ENCODE peak calls at places on chromosome 20, in nine cellular contexts. One of them, this sample, is unnamed.

GRCh38 chr20:1863296-1863695 is 31.9 kb upstream of the SIRPA start:
- DNase-seq in stimulated activated CD4-positive, alpha-beta T cell treated with anti-CD3 and anti-CD28 coated beads, Interleukin-1b, Interleukin-23, amount 100 ng/mL, for 4 hours: no peak
- DNase-seq in left ventricle myocardium inferior: no peak
- DNase-seq in HL-60: no peak
- DNase-seq in GM23338: no peak
- DNase-seq in nephron progenitor cell: no peak
- DNase-seq in NCI-H1694 treated with DMSO at 0.1 percent for 48 hours: no peak
- DNase-seq in AG04450: no peak
- DNase-seq in aorta: no peak
- DNase-seq in this sample: no peak

GRCh38 chr20:35881676-35882075 is 72.6 kb downstream of the SCAND1 start:
- DNase-seq in stimulated activated CD4-positive, alpha-beta T cell treated with anti-CD3 and anti-CD28 coated beads, Interleukin-1b, Interleukin-23, amount 100 ng/mL, for 4 hours: no peak
- DNase-seq in left ventricle myocardium inferior: no peak
- DNase-seq in HL-60: no peak
- DNase-seq in GM23338: no peak
- DNase-seq in nephron progenitor cell: no peak
- DNase-seq in NCI-H1694 treated with DMSO at 0.1 percent for 48 hours: no peak
- DNase-seq in AG04450: no peak
- DNase-seq in aorta: no peak
- DNase-seq in this sample: no peak

GRCh38 chr20:34522969-34523871 is 7.0 kb downstream of the DYNLRB1 start:
- DNase-seq in stimulated activated CD4-positive, alpha-beta T cell treated with anti-CD3 and anti-CD28 coated beads, Interleukin-1b, Interleukin-23, amount 100 ng/mL, for 4 hours: peak
- DNase-seq in left ventricle myocardium inferior: peak
- DNase-seq in HL-60: peak
- DNase-seq in GM23338: peak
- DNase-seq in nephron progenitor cell: peak
- DNase-seq in NCI-H1694 treated with DMSO at 0.1 percent for 48 hours: no peak
- DNase-seq in AG04450: peak
- DNase-seq in aorta: no peak
- DNase-seq in this sample: peak

GRCh38 chr20:33947709-33948295 is 45.9 kb upstream of the RALY start:
- DNase-seq in stimulated activated CD4-positive, alpha-beta T cell treated with anti-CD3 and anti-CD28 coated beads, Interleukin-1b, Interleukin-23, amount 100 ng/mL, for 4 hours: no peak
- DNase-seq in left ventricle myocardium inferior: no peak
- DNase-seq in HL-60: peak
- DNase-seq in GM23338: peak
- DNase-seq in nephron progenitor cell: peak
- DNase-seq in NCI-H1694 treated with DMSO at 0.1 percent for 48 hours: peak
- DNase-seq in AG04450: no peak
- DNase-seq in aorta: no peak
- DNase-seq in this sample: peak

GRCh38 chr20:38434310-38434741 is 802 bp downstream of the SNHG17 start:
- DNase-seq in stimulated activated CD4-positive, alpha-beta T cell treated with anti-CD3 and anti-CD28 coated beads, Interleukin-1b, Interleukin-23, amount 100 ng/mL, for 4 hours: peak
- DNase-seq in left ventricle myocardium inferior: no peak
- DNase-seq in HL-60: peak
- DNase-seq in GM23338: peak
- DNase-seq in nephron progenitor cell: peak
- DNase-seq in NCI-H1694 treated with DMSO at 0.1 percent for 48 hours: no peak
- DNase-seq in AG04450: no peak
- DNase-seq in aorta: peak
- DNase-seq in this sample: no peak

GRCh38 chr20:2290486-2290885 is 5.3 kb upstream of the TGM3 start:
- DNase-seq in stimulated activated CD4-positive, alpha-beta T cell treated with anti-CD3 and anti-CD28 coated beads, Interleukin-1b, Interleukin-23, amount 100 ng/mL, for 4 hours: no peak
- DNase-seq in left ventricle myocardium inferior: no peak
- DNase-seq in HL-60: no peak
- DNase-seq in GM23338: no peak
- DNase-seq in nephron progenitor cell: no peak
- DNase-seq in NCI-H1694 treated with DMSO at 0.1 percent for 48 hours: no peak
- DNase-seq in AG04450: no peak
- DNase-seq in aorta: no peak
- DNase-seq in this sample: no peak

GRCh38 chr20:48463096-48463710 is 364.6 kb downstream of the PREX1 start:
- DNase-seq in stimulated activated CD4-positive, alpha-beta T cell treated with anti-CD3 and anti-CD28 coated beads, Interleukin-1b, Interleukin-23, amount 100 ng/mL, for 4 hours: no peak
- DNase-seq in left ventricle myocardium inferior: no peak
- DNase-seq in HL-60: no peak
- DNase-seq in GM23338: no peak
- DNase-seq in nephron progenitor cell: no peak
- DNase-seq in NCI-H1694 treated with DMSO at 0.1 percent for 48 hours: no peak
- DNase-seq in AG04450: no peak
- DNase-seq in aorta: no peak
- DNase-seq in this sample: no peak

GRCh38 chr20:38926934-38927616 is 858 bp downstream of the FAM83D start:
- DNase-seq in stimulated activated CD4-positive, alpha-beta T cell treated with anti-CD3 and anti-CD28 coated beads, Interleukin-1b, Interleukin-23, amount 100 ng/mL, for 4 hours: no peak
- DNase-seq in left ventricle myocardium inferior: no peak
- DNase-seq in HL-60: no peak
- DNase-seq in GM23338: no peak
- DNase-seq in nephron progenitor cell: no peak
- DNase-seq in NCI-H1694 treated with DMSO at 0.1 percent for 48 hours: peak
- DNase-seq in AG04450: no peak
- DNase-seq in aorta: no peak
- DNase-seq in this sample: no peak

GRCh38 chr20:33604084-33604990 is 57.8 kb upstream of the C20orf144 start:
- DNase-seq in stimulated activated CD4-positive, alpha-beta T cell treated with anti-CD3 and anti-CD28 coated beads, Interleukin-1b, Interleukin-23, amount 100 ng/mL, for 4 hours: no peak
- DNase-seq in left ventricle myocardium inferior: no peak
- DNase-seq in HL-60: no peak
- DNase-seq in GM23338: no peak
- DNase-seq in nephron progenitor cell: no peak
- DNase-seq in NCI-H1694 treated with DMSO at 0.1 percent for 48 hours: no peak
- DNase-seq in AG04450: no peak
- DNase-seq in aorta: no peak
- DNase-seq in this sample: no peak

GRCh38 chr20:17859616-17860232 is 108.9 kb downstream of the SNX5 start:
- DNase-seq in stimulated activated CD4-positive, alpha-beta T cell treated with anti-CD3 and anti-CD28 coated beads, Interleukin-1b, Interleukin-23, amount 100 ng/mL, for 4 hours: no peak
- DNase-seq in left ventricle myocardium inferior: peak
- DNase-seq in HL-60: no peak
- DNase-seq in GM23338: peak
- DNase-seq in nephron progenitor cell: no peak
- DNase-seq in NCI-H1694 treated with DMSO at 0.1 percent for 48 hours: no peak
- DNase-seq in AG04450: no peak
- DNase-seq in aorta: peak
- DNase-seq in this sample: peak

GRCh38 chr20:34541264-34541901 is 17.1 kb upstream of the MAP1LC3A start:
- DNase-seq in stimulated activated CD4-positive, alpha-beta T cell treated with anti-CD3 and anti-CD28 coated beads, Interleukin-1b, Interleukin-23, amount 100 ng/mL, for 4 hours: no peak
- DNase-seq in left ventricle myocardium inferior: no peak
- DNase-seq in HL-60: no peak
- DNase-seq in GM23338: no peak
- DNase-seq in nephron progenitor cell: no peak
- DNase-seq in NCI-H1694 treated with DMSO at 0.1 percent for 48 hours: no peak
- DNase-seq in AG04450: no peak
- DNase-seq in aorta: no peak
- DNase-seq in this sample: no peak

This sample was measured in GM20000.